ENCODE peak calls at places on chromosomes 2 and 18, in nine cellular contexts. V, K, H, X, Q, L, Y, T and G are unnamed samples.

GRCh38 chr2:222939208-222939846 is 78.5 kb downstream of the ACSL3 start:
- DNase-seq in V (no peak), K (no peak), H (peak), X (peak), Q (peak), L (peak), Y (no peak), T (peak), G (no peak)

GRCh38 chr2:236711440-236711839 is 141.8 kb downstream of the ACKR3 start:
- DNase-seq in V (no peak), K (no peak), H (no peak), X (no peak), Q (no peak), L (no peak), Y (no peak), T (no peak), G (no peak)

GRCh38 chr2:28768422-28768821 is 16.8 kb downstream of the PPP1CB start:
- DNase-seq in V (no peak), K (no peak), H (no peak), X (no peak), Q (no peak), L (no peak), Y (no peak), T (no peak), G (no peak)

GRCh38 chr2:157438907-157439791 is 4.7 kb downstream of the CYTIP start:
- DNase-seq in V (no peak), K (no peak), H (no peak), X (peak), Q (no peak), L (no peak), Y (no peak), T (no peak), G (no peak)

GRCh38 chr2:68935471-68935870 is 17.2 kb downstream of the GKN2 start:
- DNase-seq in V (no peak), K (no peak), H (no peak), X (no peak), Q (no peak), L (no peak), Y (no peak), T (no peak), G (no peak)

GRCh38 chr2:23619941-23620340 is 235.0 kb downstream of the KLHL29 start:
- DNase-seq in V (no peak), K (no peak), H (no peak), X (no peak), Q (no peak), L (no peak), Y (no peak), T (no peak), G (no peak)

GRCh38 chr2:42931818-42932195 is 139.4 kb upstream of the HAAO start:
- DNase-seq in V (no peak), K (no peak), H (no peak), X (no peak), Q (no peak), L (no peak), Y (no peak), T (no peak), G (no peak)

GRCh38 chr2:31390324-31390723 is 24.2 kb downstream of the XDH start:
- DNase-seq in V (no peak), K (no peak), H (no peak), X (no peak), Q (no peak), L (no peak), Y (no peak), T (no peak), G (no peak)

GRCh38 chr2:60530660-60531276 is 22.7 kb downstream of the BCL11A start:
- DNase-seq in V (no peak), K (no peak), H (no peak), X (peak), Q (no peak), L (no peak), Y (peak), T (peak), G (no peak)

GRCh38 chr18:26536032-26536431 is 12.3 kb downstream of the KCTD1 start:
- DNase-seq in V (no peak), K (no peak), H (no peak), X (no peak), Q (no peak), L (no peak), Y (no peak), T (no peak), G (no peak)

GRCh38 chr2:88832992-88833389 is 141.5 kb downstream of the RPIA start:
- DNase-seq in V (no peak), K (no peak), H (no peak), X (peak), Q (no peak), L (no peak), Y (no peak), T (no peak), G (no peak)

GRCh38 chr2:222451270-222451674 is 26.9 kb downstream of the SGPP2 start:
- DNase-seq in V (no peak), K (no peak), H (peak), X (no peak), Q (no peak), L (no peak), Y (no peak), T (no peak), G (no peak)

GRCh38 chr2:238240761-238241711 is 1.2 kb upstream of the HES6 start:
- DNase-seq in V (no peak), K (peak), H (peak), X (peak), Q (peak), L (peak), Y (peak), T (peak), G (no peak)

GRCh38 chr2:72931280-72931910 is 14.1 kb downstream of the EMX1 start:
- DNase-seq in V (peak), K (no peak), H (no peak), X (no peak), Q (no peak), L (no peak), Y (peak), T (peak), G (no peak)

GRCh38 chr2:74094291-74094690 is 53.4 kb downstream of the BOLA3 start:
- DNase-seq in V (no peak), K (no peak), H (no peak), X (no peak), Q (no peak), L (peak), Y (no peak), T (no peak), G (peak)

GRCh38 chr2:207121784-207122183 is 44.0 kb downstream of the KLF7 start:
- DNase-seq in V (peak), K (no peak), H (peak), X (no peak), Q (no peak), L (no peak), Y (no peak), T (no peak), G (no peak)

GRCh38 chr18:76398295-76398694 is 96.7 kb downstream of the ZNF516 start:
- DNase-seq in V (no peak), K (no peak), H (no peak), X (no peak), Q (no peak), L (no peak), Y (no peak), T (no peak), G (no peak)

GRCh38 chr18:47595816-47596501 is 334.5 kb downstream of the SMAD2 start:
- DNase-seq in V (no peak), K (no peak), H (no peak), X (peak), Q (peak), L (peak), Y (no peak), T (no peak), G (no peak)

GRCh38 chr2:120737802-120738516 is 2.3 kb downstream of the GLI2 start:
- DNase-seq in V (no peak), K (no peak), H (peak), X (no peak), Q (no peak), L (peak), Y (no peak), T (peak), G (no peak)

GRCh38 chr2:205730701-205731271 is 48.5 kb downstream of the NRP2 start:
- DNase-seq in V (no peak), K (no peak), H (peak), X (no peak), Q (no peak), L (no peak), Y (no peak), T (no peak), G (no peak)

GRCh38 chr2:217553689-217554088 is 449.1 kb downstream of the TNS1 start:
- DNase-seq in V (no peak), K (no peak), H (no peak), X (no peak), Q (no peak), L (no peak), Y (no peak), T (no peak), G (no peak)

GRCh38 chr18:51235011-51235789 is 37.7 kb upstream of the MEX3C start:
- DNase-seq in V (no peak), K (no peak), H (no peak), X (no peak), Q (no peak), L (no peak), Y (no peak), T (no peak), G (no peak)

GRCh38 chr2:205975082-205975949 is 110.7 kb downstream of the INO80D start:
- DNase-seq in V (no peak), K (no peak), H (peak), X (no peak), Q (no peak), L (no peak), Y (no peak), T (peak), G (no peak)

GRCh38 chr2:10414000-10414451 is 34.1 kb downstream of the ODC1 start:
- DNase-seq in V (no peak), K (no peak), H (peak), X (no peak), Q (no peak), L (no peak), Y (no peak), T (peak), G (no peak)

GRCh38 chr2:9941996-9942390 is 9.5 kb upstream of the GRHL1 start:
- DNase-seq in V (no peak), K (no peak), H (no peak), X (no peak), Q (no peak), L (peak), Y (no peak), T (no peak), G (no peak)

GRCh38 chr18:59461171-59461570 is 102.1 kb upstream of the LMAN1 start:
- DNase-seq in V (no peak), K (no peak), H (no peak), X (no peak), Q (no peak), L (no peak), Y (no peak), T (no peak), G (no peak)

GRCh38 chr2:239668042-239668441 is 267.2 kb upstream of the HDAC4 start:
- DNase-seq in V (no peak), K (no peak), H (no peak), X (no peak), Q (no peak), L (no peak), Y (no peak), T (no peak), G (peak)

GRCh38 chr18:31274915-31275314 is 43.0 kb upstream of the DSG1 start:
- DNase-seq in V (no peak), K (no peak), H (peak), X (no peak), Q (no peak), L (no peak), Y (peak), T (peak), G (no peak)
- TF ChIP-seq CTCF in V (no peak), K (no peak), H (no peak), X (no peak), Q (no peak), L (no peak), Y (no peak), T (no peak), G (no peak)

DNA sequence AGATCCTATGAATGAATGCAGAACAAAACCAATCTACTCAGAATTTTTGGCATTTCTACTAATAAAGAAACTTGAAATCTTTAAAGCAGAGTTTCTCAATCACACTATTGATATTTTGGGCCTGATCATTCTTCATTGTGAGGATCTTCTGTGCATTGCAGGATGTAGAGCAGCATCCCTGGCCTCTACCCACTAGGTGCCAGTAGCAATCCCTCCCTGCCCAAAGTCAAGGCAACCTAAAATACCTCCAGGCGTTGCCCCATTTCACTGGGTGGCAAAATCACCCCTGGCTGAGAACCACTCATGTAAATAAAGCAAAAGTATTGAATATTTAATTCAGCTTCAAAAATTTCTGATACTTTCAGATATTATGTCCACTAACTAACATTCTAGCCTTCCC is 213.0 kb downstream of the SP3 start:
- DNase-seq in V (no peak), K (no peak), H (peak), X (peak), Q (no peak), L (no peak), Y (no peak), T (no peak), G (no peak)
- TF ChIP-seq CTCF in V (peak), K (no peak), H (peak), X (peak), Q (no peak), L (peak), Y (no peak), T (no peak), G (peak)

DNA sequence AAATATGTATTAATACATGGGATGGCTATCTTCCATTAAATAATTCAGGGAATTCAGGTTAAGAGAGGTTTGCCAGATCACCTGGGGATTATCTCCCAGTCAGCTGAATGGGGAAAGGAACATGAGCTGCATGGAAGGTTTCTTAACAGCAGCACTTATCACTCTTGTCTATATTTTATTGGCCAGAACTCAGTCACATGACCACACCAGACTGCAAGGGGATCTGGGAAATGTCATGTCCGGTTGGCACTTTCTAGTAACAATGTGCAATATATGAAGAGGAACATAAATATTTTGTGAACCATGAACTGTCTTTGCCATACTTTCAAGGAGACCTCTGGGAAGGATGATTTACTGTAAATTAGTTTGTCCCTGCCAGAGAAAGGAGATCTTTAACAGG is 599.1 kb downstream of the SLC4A3 start:
- DNase-seq in V (no peak), K (no peak), H (peak), X (no peak), Q (no peak), L (no peak), Y (no peak), T (no peak), G (no peak)
- TF ChIP-seq CTCF in V (no peak), K (no peak), H (no peak), X (no peak), Q (no peak), L (no peak), Y (no peak), T (no peak), G (no peak)

DNA sequence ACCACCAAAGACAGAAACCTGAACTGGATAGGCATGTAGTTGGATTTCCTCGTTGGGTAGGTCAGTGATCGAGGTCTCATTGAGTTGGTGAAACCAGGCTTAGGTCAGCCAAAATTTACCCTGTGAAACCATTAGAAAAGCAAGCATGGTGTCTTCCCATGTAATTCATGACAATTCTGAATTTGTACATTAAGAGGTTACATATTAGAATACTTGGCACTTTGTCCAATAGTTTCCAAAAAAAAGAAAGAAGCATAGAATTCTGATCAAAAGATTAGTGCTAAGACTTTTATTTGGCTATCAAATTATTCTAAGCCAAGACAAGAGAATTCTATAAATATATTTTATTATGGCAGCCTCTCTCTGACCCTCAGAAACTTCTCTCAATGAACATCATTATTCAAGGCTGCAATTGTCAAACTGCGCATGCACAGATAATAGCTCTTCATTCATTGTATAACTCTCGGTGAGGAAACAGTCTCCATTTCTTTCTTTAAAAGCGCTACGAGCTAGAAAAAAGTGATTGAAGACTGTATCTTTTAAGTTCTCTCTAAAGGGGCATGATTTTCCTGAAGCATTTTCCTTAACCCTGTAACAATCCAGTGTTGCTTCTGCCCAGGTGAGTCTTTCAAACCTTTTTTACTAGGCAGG is 79.1 kb upstream of the MYCN start:
- DNase-seq in V (no peak), K (no peak), H (no peak), X (no peak), Q (no peak), L (no peak), Y (no peak), T (no peak), G (no peak)
- TF ChIP-seq CTCF in V (no peak), K (no peak), H (no peak), X (no peak), Q (no peak), L (peak), Y (no peak), T (no peak), G (no peak)

GRCh38 chr2:100019499-100019898 is 122.9 kb downstream of the AFF3 start:
- DNase-seq in V (no peak), K (no peak), H (no peak), X (no peak), Q (no peak), L (no peak), Y (no peak), T (no peak), G (no peak)
- TF ChIP-seq CTCF in V (no peak), K (no peak), H (no peak), X (no peak), Q (no peak), L (no peak), Y (no peak), T (no peak), G (no peak)

GRCh38 chr18:11247381-11247970 is 98.1 kb upstream of the PIEZO2 start:
- DNase-seq in V (no peak), K (no peak), H (no peak), X (no peak), Q (no peak), L (no peak), Y (no peak), T (no peak), G (no peak)

GRCh38 chr18:11246466-11246865 is 97.1 kb upstream of the PIEZO2 start:
- DNase-seq in V (no peak), K (no peak), H (no peak), X (no peak), Q (no peak), L (no peak), Y (no peak), T (no peak), G (no peak)

GRCh38 chr18:11246883-11247282 is 97.5 kb upstream of the PIEZO2 start:
- DNase-seq in V (no peak), K (no peak), H (no peak), X (no peak), Q (no peak), L (no peak), Y (no peak), T (no peak), G (no peak)

GRCh38 chr18:11251229-11251890 is 102.0 kb upstream of the PIEZO2 start:
- DNase-seq in V (no peak), K (no peak), H (no peak), X (no peak), Q (no peak), L (no peak), Y (no peak), T (peak), G (no peak)

GRCh38 chr18:11251891-11252270 is 102.5 kb upstream of the PIEZO2 start:
- DNase-seq in V (no peak), K (no peak), H (no peak), X (no peak), Q (no peak), L (no peak), Y (no peak), T (no peak), G (no peak)
- TF ChIP-seq CTCF in V (no peak), K (no peak), H (no peak), X (no peak), Q (no peak), L (no peak), Y (no peak), T (no peak), G (no peak)

GRCh38 chr2:200705305-200705985 is 106.3 kb upstream of the BZW1 start:
- DNase-seq in V (peak), K (peak), H (peak), X (peak), Q (peak), L (peak), Y (no peak), T (no peak), G (no peak)
- TF ChIP-seq CTCF in V (peak), K (no peak), H (peak), X (peak), Q (no peak), L (peak), Y (no peak), T (no peak), G (peak)

DNA sequence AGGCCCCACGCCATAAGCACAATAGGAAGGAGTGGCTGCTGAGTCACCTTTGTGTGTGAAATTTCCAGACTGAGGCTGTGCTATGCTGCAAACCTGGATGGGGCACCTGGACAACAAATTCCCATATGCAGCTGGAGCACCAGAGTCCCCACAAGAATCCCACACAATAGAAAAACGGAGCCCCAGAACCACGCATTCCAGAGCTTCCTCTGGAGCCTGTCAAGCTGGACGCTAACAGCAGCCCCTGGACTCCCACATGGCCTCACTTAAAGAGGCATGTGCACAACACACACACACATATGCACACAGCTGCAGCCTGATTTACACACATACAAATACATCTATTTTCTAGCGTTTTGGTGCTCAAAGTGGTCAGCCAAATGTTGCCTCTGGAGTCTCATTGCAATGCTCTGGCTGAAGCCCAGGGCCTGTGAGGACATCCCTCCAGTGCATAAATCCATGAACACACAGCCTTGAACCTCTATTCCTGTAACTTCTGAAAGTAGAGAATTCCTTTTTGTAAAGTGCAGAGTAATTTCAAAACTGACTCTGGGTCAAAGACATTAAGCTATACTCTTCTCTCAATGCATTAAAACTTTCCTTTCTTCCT is 632.6 kb upstream of the ID2 start:
- DNase-seq in V (no peak), K (no peak), H (no peak), X (no peak), Q (no peak), L (no peak), Y (no peak), T (no peak), G (no peak)
- TF ChIP-seq CTCF in V (no peak), K (no peak), H (no peak), X (no peak), Q (no peak), L (no peak), Y (no peak), T (no peak), G (no peak)

GRCh38 chr2:203909946-203910476 is 26.6 kb upstream of the ICOS start:
- DNase-seq in V (no peak), K (no peak), H (no peak), X (no peak), Q (no peak), L (no peak), Y (no peak), T (no peak), G (no peak)
- TF ChIP-seq CTCF in V (no peak), K (no peak), H (no peak), X (peak), Q (no peak), L (peak), Y (no peak), T (no peak), G (no peak)

GRCh38 chr2:235303499-235304291 is 190.1 kb upstream of the AGAP1 start:
- DNase-seq in V (no peak), K (no peak), H (no peak), X (no peak), Q (no peak), L (no peak), Y (no peak), T (no peak), G (no peak)
- TF ChIP-seq CTCF in V (no peak), K (no peak), H (no peak), X (peak), Q (peak), L (peak), Y (no peak), T (no peak), G (no peak)